ENCODE peak calls at places on chromosomes 3 and 15, in eight cellular contexts. G is cardiac fibroblast; S is NCI-H1436; A is CD4-positive, CD25-positive, alpha-beta regulatory T cell; K is T-helper 17 cell; M is GOT3; H is uterus; N is effector CD4-positive, alpha-beta T cell. I is an unnamed sample.

GRCh38 chr3:162610261-162610660 is 1113.7 kb downstream of the OTOL1 start:
- DNase-seq in N (no peak), G (no peak), S (no peak), K (no peak), M (no peak), H (no peak), A (no peak), I (no peak)

GRCh38 chr3:129424185-129424841 is 4.1 kb downstream of the EFCAB12 start:
- DNase-seq in S (peak), M (no peak), H (no peak), G (peak), A (no peak), N (no peak), K (no peak), I (no peak)

GRCh38 chr15:58666957-58667356 is 82.5 kb downstream of the ADAM10 start:
- DNase-seq in A (no peak), S (no peak), M (no peak), G (peak), K (no peak), H (no peak), N (no peak), I (no peak)

GRCh38 chr3:100042577-100042981 is 71.7 kb downstream of the FILIP1L start:
- DNase-seq in H (no peak), M (no peak), S (no peak), A (no peak), G (peak), K (no peak), N (no peak), I (no peak)

GRCh38 chr3:139281512-139282196 is 62.2 kb upstream of the MRPS22 start:
- DNase-seq in N (no peak), M (peak), S (no peak), G (no peak), A (no peak), H (no peak), K (no peak), I (peak)

GRCh38 chr3:171943262-171944108 is 95.9 kb upstream of the FNDC3B start:
- DNase-seq in G (no peak), A (no peak), H (no peak), S (no peak), M (no peak), N (no peak), K (no peak), I (no peak)

GRCh38 chr15:89954541-89954940 is 41.8 kb upstream of the ARPIN start:
- DNase-seq in K (no peak), N (no peak), A (no peak), G (no peak), M (no peak), S (no peak), H (no peak), I (no peak)

GRCh38 chr3:178084938-178085816 is 451.1 kb upstream of the KCNMB2 start:
- DNase-seq in M (no peak), G (peak), N (peak), A (no peak), S (peak), H (peak), K (peak), I (peak)

GRCh38 chr3:132239587-132239986 is 77.6 kb upstream of the ACP3 start:
- DNase-seq in G (no peak), S (no peak), N (no peak), M (no peak), H (no peak), A (no peak), K (no peak), I (no peak)